ENCODE peak calls at places on chromosome 9, in ten cellular contexts. One of them, this sample, is unnamed.

GRCh38 chr9:21591221-21592062 is 109.3 kb upstream of the IFNE start:
- DNase-seq in A549: peak; percentile 74
- DNase-seq in bronchial epithelial cell: peak; percentile 99
- DNase-seq in cardiac fibroblast: peak; percentile 97
- DNase-seq in esophagus squamous epithelium: no peak
- DNase-seq in astrocyte of the cerebellum: peak; percentile 96
- DNase-seq in fibroblast of mammary gland: peak; percentile 99
- DNase-seq in ovary: no peak
- DNase-seq in foreskin fibroblast: peak; percentile 98
- DNase-seq in epithelial cell of esophagus: peak; percentile 98
- DNase-seq in this sample: no peak

GRCh38 chr9:126151031-126151670 is 175.5 kb upstream of the MVB12B start:
- DNase-seq in A549: no peak
- DNase-seq in bronchial epithelial cell: no peak
- DNase-seq in cardiac fibroblast: peak; percentile 2
- DNase-seq in esophagus squamous epithelium: no peak
- DNase-seq in astrocyte of the cerebellum: no peak
- DNase-seq in fibroblast of mammary gland: no peak
- DNase-seq in ovary: peak; percentile 2
- DNase-seq in foreskin fibroblast: no peak
- DNase-seq in epithelial cell of esophagus: no peak
- DNase-seq in this sample: peak; percentile 15

GRCh38 chr9:91516061-91516460 is 92.4 kb upstream of the NFIL3 start:
- DNase-seq in A549: no peak
- DNase-seq in bronchial epithelial cell: no peak
- DNase-seq in cardiac fibroblast: no peak
- DNase-seq in esophagus squamous epithelium: no peak
- DNase-seq in astrocyte of the cerebellum: no peak
- DNase-seq in fibroblast of mammary gland: no peak
- DNase-seq in ovary: no peak
- DNase-seq in foreskin fibroblast: no peak
- DNase-seq in epithelial cell of esophagus: no peak
- DNase-seq in this sample: no peak

GRCh38 chr9:96458226-96458625 is 8.3 kb downstream of the HABP4 start:
- DNase-seq in A549: no peak
- DNase-seq in bronchial epithelial cell: no peak
- DNase-seq in cardiac fibroblast: no peak
- DNase-seq in esophagus squamous epithelium: no peak
- DNase-seq in astrocyte of the cerebellum: no peak
- DNase-seq in fibroblast of mammary gland: no peak
- DNase-seq in ovary: no peak
- DNase-seq in foreskin fibroblast: no peak
- DNase-seq in epithelial cell of esophagus: no peak
- DNase-seq in this sample: no peak

GRCh38 chr9:120388000-120388855 is 191.7 kb downstream of the CDK5RAP2 start:
- DNase-seq in A549: no peak
- DNase-seq in bronchial epithelial cell: no peak
- DNase-seq in cardiac fibroblast: no peak
- DNase-seq in esophagus squamous epithelium: no peak
- DNase-seq in astrocyte of the cerebellum: no peak
- DNase-seq in fibroblast of mammary gland: no peak
- DNase-seq in ovary: no peak
- DNase-seq in foreskin fibroblast: peak; percentile 47
- DNase-seq in epithelial cell of esophagus: no peak
- DNase-seq in this sample: no peak

GRCh38 chr9:6805532-6805931 is 47.8 kb downstream of the KDM4C start:
- DNase-seq in A549: no peak
- DNase-seq in bronchial epithelial cell: no peak
- DNase-seq in cardiac fibroblast: peak; percentile 58
- DNase-seq in esophagus squamous epithelium: no peak
- DNase-seq in astrocyte of the cerebellum: peak; percentile 12
- DNase-seq in fibroblast of mammary gland: peak; percentile 74
- DNase-seq in ovary: no peak
- DNase-seq in foreskin fibroblast: peak; percentile 78
- DNase-seq in epithelial cell of esophagus: no peak
- DNase-seq in this sample: no peak

GRCh38 chr9:124860582-124861341 is 995 bp downstream of the RPL35 start:
- DNase-seq in A549: no peak
- DNase-seq in bronchial epithelial cell: no peak
- DNase-seq in cardiac fibroblast: no peak
- DNase-seq in esophagus squamous epithelium: no peak
- DNase-seq in astrocyte of the cerebellum: no peak
- DNase-seq in fibroblast of mammary gland: no peak
- DNase-seq in ovary: no peak
- DNase-seq in foreskin fibroblast: peak; percentile 19
- DNase-seq in epithelial cell of esophagus: no peak
- DNase-seq in this sample: no peak

GRCh38 chr9:110919609-110920008 is 118.7 kb downstream of the LPAR1 start:
- DNase-seq in A549: peak; percentile 57
- DNase-seq in bronchial epithelial cell: peak; percentile 72
- DNase-seq in cardiac fibroblast: peak; percentile 88
- DNase-seq in esophagus squamous epithelium: no peak
- DNase-seq in astrocyte of the cerebellum: no peak
- DNase-seq in fibroblast of mammary gland: peak; percentile 99
- DNase-seq in ovary: no peak
- DNase-seq in foreskin fibroblast: peak; percentile 96
- DNase-seq in epithelial cell of esophagus: peak; percentile 63
- DNase-seq in this sample: no peak

GRCh38 chr9:93575706-93576295 is 583 bp upstream of the PHF2 start:
- DNase-seq in A549: peak; percentile 59
- DNase-seq in bronchial epithelial cell: no peak
- DNase-seq in cardiac fibroblast: peak; percentile 39
- DNase-seq in esophagus squamous epithelium: no peak
- DNase-seq in astrocyte of the cerebellum: no peak
- DNase-seq in fibroblast of mammary gland: no peak
- DNase-seq in ovary: peak; percentile 72
- DNase-seq in foreskin fibroblast: peak; percentile 69
- DNase-seq in epithelial cell of esophagus: no peak
- DNase-seq in this sample: no peak

GRCh38 chr9:70121818-70122436 is 78.3 kb downstream of the MAMDC2 start:
- DNase-seq in A549: no peak
- DNase-seq in bronchial epithelial cell: peak; percentile 52
- DNase-seq in cardiac fibroblast: no peak
- DNase-seq in esophagus squamous epithelium: no peak
- DNase-seq in astrocyte of the cerebellum: peak; percentile 64
- DNase-seq in fibroblast of mammary gland: peak; percentile 87
- DNase-seq in ovary: no peak
- DNase-seq in foreskin fibroblast: peak; percentile 45
- DNase-seq in epithelial cell of esophagus: peak; percentile 61
- DNase-seq in this sample: no peak

GRCh38 chr9:114507726-114508125 is 2.5 kb upstream of the WHRN start:
- DNase-seq in A549: no peak
- DNase-seq in bronchial epithelial cell: peak; percentile 52
- DNase-seq in cardiac fibroblast: peak; percentile 32
- DNase-seq in esophagus squamous epithelium: no peak
- DNase-seq in astrocyte of the cerebellum: no peak
- DNase-seq in fibroblast of mammary gland: peak; percentile 21
- DNase-seq in ovary: no peak
- DNase-seq in foreskin fibroblast: peak; percentile 38
- DNase-seq in epithelial cell of esophagus: peak; percentile 54
- DNase-seq in this sample: no peak

GRCh38 chr9:131117111-131117761 is 8.2 kb upstream of the NUP214 start:
- DNase-seq in A549: no peak
- DNase-seq in bronchial epithelial cell: no peak
- DNase-seq in cardiac fibroblast: peak; percentile 36
- DNase-seq in esophagus squamous epithelium: no peak
- DNase-seq in astrocyte of the cerebellum: no peak
- DNase-seq in fibroblast of mammary gland: no peak
- DNase-seq in ovary: no peak
- DNase-seq in foreskin fibroblast: no peak
- DNase-seq in epithelial cell of esophagus: no peak
- DNase-seq in this sample: no peak

GRCh38 chr9:114504341-114505186 is 709 bp downstream of the WHRN start:
- DNase-seq in A549: peak; percentile 64
- DNase-seq in bronchial epithelial cell: no peak
- DNase-seq in cardiac fibroblast: peak; percentile 26
- DNase-seq in esophagus squamous epithelium: no peak
- DNase-seq in astrocyte of the cerebellum: no peak
- DNase-seq in fibroblast of mammary gland: peak; percentile 15
- DNase-seq in ovary: peak; percentile 54
- DNase-seq in foreskin fibroblast: peak; percentile 60
- DNase-seq in epithelial cell of esophagus: peak; percentile 34
- DNase-seq in this sample: no peak

GRCh38 chr9:133612051-133612450 is 2.9 kb upstream of the FAM163B start:
- DNase-seq in A549: no peak
- DNase-seq in bronchial epithelial cell: no peak
- DNase-seq in cardiac fibroblast: no peak
- DNase-seq in esophagus squamous epithelium: no peak
- DNase-seq in astrocyte of the cerebellum: no peak
- DNase-seq in fibroblast of mammary gland: no peak
- DNase-seq in ovary: no peak
- DNase-seq in foreskin fibroblast: no peak
- DNase-seq in epithelial cell of esophagus: no peak
- DNase-seq in this sample: no peak

GRCh38 chr9:131559416-131560000 is 14.2 kb downstream of the PRRT1B start:
- DNase-seq in A549: no peak
- DNase-seq in bronchial epithelial cell: no peak
- DNase-seq in cardiac fibroblast: no peak
- DNase-seq in esophagus squamous epithelium: no peak
- DNase-seq in astrocyte of the cerebellum: no peak
- DNase-seq in fibroblast of mammary gland: no peak
- DNase-seq in ovary: no peak
- DNase-seq in foreskin fibroblast: peak; percentile 14
- DNase-seq in epithelial cell of esophagus: no peak
- DNase-seq in this sample: no peak

GRCh38 chr9:132669636-132670358 is at the start of gene DDX31:
- DNase-seq in A549: peak; percentile 80
- DNase-seq in bronchial epithelial cell: peak; percentile 61
- DNase-seq in cardiac fibroblast: peak; percentile 85
- DNase-seq in esophagus squamous epithelium: peak; percentile 38
- DNase-seq in astrocyte of the cerebellum: peak; percentile 41
- DNase-seq in fibroblast of mammary gland: peak; percentile 70
- DNase-seq in ovary: peak; percentile 82
- DNase-seq in foreskin fibroblast: peak; percentile 94
- DNase-seq in epithelial cell of esophagus: peak; percentile 82
- DNase-seq in this sample: peak; percentile 62

GRCh38 chr9:72315089-72315509 is 49.9 kb downstream of the ZFAND5 start:
- DNase-seq in A549: peak; percentile 24
- DNase-seq in bronchial epithelial cell: no peak
- DNase-seq in cardiac fibroblast: peak; percentile 85
- DNase-seq in esophagus squamous epithelium: no peak
- DNase-seq in astrocyte of the cerebellum: peak; percentile 91
- DNase-seq in fibroblast of mammary gland: peak; percentile 67
- DNase-seq in ovary: peak; percentile 80
- DNase-seq in foreskin fibroblast: peak; percentile 56
- DNase-seq in epithelial cell of esophagus: no peak
- DNase-seq in this sample: no peak

GRCh38 chr9:81976351-81976750 is 12.2 kb upstream of the SPATA31D1 start:
- DNase-seq in A549: no peak
- DNase-seq in bronchial epithelial cell: no peak
- DNase-seq in cardiac fibroblast: no peak
- DNase-seq in esophagus squamous epithelium: no peak
- DNase-seq in astrocyte of the cerebellum: no peak
- DNase-seq in fibroblast of mammary gland: no peak
- DNase-seq in ovary: no peak
- DNase-seq in foreskin fibroblast: no peak
- DNase-seq in epithelial cell of esophagus: no peak
- DNase-seq in this sample: no peak
- TF ChIP-seq CTCF in A549: no peak
- TF ChIP-seq CTCF in bronchial epithelial cell: no peak
- TF ChIP-seq CTCF in cardiac fibroblast: no peak
- TF ChIP-seq CTCF in esophagus squamous epithelium: no peak
- TF ChIP-seq CTCF in astrocyte of the cerebellum: no peak
- TF ChIP-seq CTCF in fibroblast of mammary gland: no peak
- TF ChIP-seq CTCF in ovary: no peak
- TF ChIP-seq CTCF in foreskin fibroblast: no peak
- TF ChIP-seq CTCF in epithelial cell of esophagus: no peak
- TF ChIP-seq CTCF in this sample: no peak

GRCh38 chr9:89508951-89509607 is 11.2 kb upstream of the SEMA4D start:
- DNase-seq in A549: no peak
- DNase-seq in bronchial epithelial cell: no peak
- DNase-seq in cardiac fibroblast: no peak
- DNase-seq in esophagus squamous epithelium: no peak
- DNase-seq in astrocyte of the cerebellum: no peak
- DNase-seq in fibroblast of mammary gland: no peak
- DNase-seq in ovary: no peak
- DNase-seq in foreskin fibroblast: no peak
- DNase-seq in epithelial cell of esophagus: no peak
- DNase-seq in this sample: peak; percentile 21
- H3K4me3 ChIP-seq in A549: no peak overlapping the region
- H3K4me3 ChIP-seq in bronchial epithelial cell: no peak overlapping the region
- H3K4me3 ChIP-seq in cardiac fibroblast: no peak overlapping the region
- H3K4me3 ChIP-seq in esophagus squamous epithelium: no peak overlapping the region
- H3K4me3 ChIP-seq in astrocyte of the cerebellum: no peak overlapping the region
- H3K4me3 ChIP-seq in fibroblast of mammary gland: no peak overlapping the region
- H3K4me3 ChIP-seq in ovary: no peak overlapping the region
- H3K4me3 ChIP-seq in foreskin fibroblast: no peak overlapping the region
- H3K4me3 ChIP-seq in epithelial cell of esophagus: no peak overlapping the region
- H3K4me3 ChIP-seq in this sample: no peak overlapping the region

GRCh38 chr9:98775831-98776441 is 20.4 kb downstream of the ANKS6 start:
- DNase-seq in A549: peak; percentile 80
- DNase-seq in bronchial epithelial cell: peak; percentile 63
- DNase-seq in cardiac fibroblast: peak; percentile 82
- DNase-seq in esophagus squamous epithelium: no peak
- DNase-seq in astrocyte of the cerebellum: peak; percentile 65
- DNase-seq in fibroblast of mammary gland: peak; percentile 76
- DNase-seq in ovary: no peak
- DNase-seq in foreskin fibroblast: peak; percentile 81
- DNase-seq in epithelial cell of esophagus: peak; percentile 65
- DNase-seq in this sample: peak; percentile 17

GRCh38 chr9:98772364-98773155 is 23.8 kb downstream of the ANKS6 start:
- DNase-seq in A549: no peak
- DNase-seq in bronchial epithelial cell: no peak
- DNase-seq in cardiac fibroblast: no peak
- DNase-seq in esophagus squamous epithelium: no peak
- DNase-seq in astrocyte of the cerebellum: no peak
- DNase-seq in fibroblast of mammary gland: no peak
- DNase-seq in ovary: no peak
- DNase-seq in foreskin fibroblast: no peak
- DNase-seq in epithelial cell of esophagus: no peak
- DNase-seq in this sample: no peak

GRCh38 chr9:98777618-98778017 is 18.7 kb downstream of the ANKS6 start:
- DNase-seq in A549: no peak
- DNase-seq in bronchial epithelial cell: no peak
- DNase-seq in cardiac fibroblast: no peak
- DNase-seq in esophagus squamous epithelium: no peak
- DNase-seq in astrocyte of the cerebellum: no peak
- DNase-seq in fibroblast of mammary gland: no peak
- DNase-seq in ovary: no peak
- DNase-seq in foreskin fibroblast: no peak
- DNase-seq in epithelial cell of esophagus: no peak
- DNase-seq in this sample: no peak

GRCh38 chr9:98773721-98774120 is 22.6 kb downstream of the ANKS6 start:
- DNase-seq in A549: no peak
- DNase-seq in bronchial epithelial cell: no peak
- DNase-seq in cardiac fibroblast: no peak
- DNase-seq in esophagus squamous epithelium: no peak
- DNase-seq in astrocyte of the cerebellum: no peak
- DNase-seq in fibroblast of mammary gland: no peak
- DNase-seq in ovary: no peak
- DNase-seq in foreskin fibroblast: no peak
- DNase-seq in epithelial cell of esophagus: no peak
- DNase-seq in this sample: no peak

GRCh38 chr9:98774746-98775145 is 21.6 kb downstream of the ANKS6 start:
- DNase-seq in A549: peak; percentile 58
- DNase-seq in bronchial epithelial cell: no peak
- DNase-seq in cardiac fibroblast: peak; percentile 16
- DNase-seq in esophagus squamous epithelium: no peak
- DNase-seq in astrocyte of the cerebellum: no peak
- DNase-seq in fibroblast of mammary gland: peak; percentile 23
- DNase-seq in ovary: no peak
- DNase-seq in foreskin fibroblast: peak; percentile 43
- DNase-seq in epithelial cell of esophagus: peak; percentile 34
- DNase-seq in this sample: no peak
- TF ChIP-seq CTCF in A549: peak; percentile 47
- TF ChIP-seq CTCF in bronchial epithelial cell: peak; percentile 82
- TF ChIP-seq CTCF in cardiac fibroblast: peak; percentile 84
- TF ChIP-seq CTCF in esophagus squamous epithelium: no peak
- TF ChIP-seq CTCF in astrocyte of the cerebellum: peak; percentile 73
- TF ChIP-seq CTCF in fibroblast of mammary gland: peak; percentile 61
- TF ChIP-seq CTCF in ovary: no peak
- TF ChIP-seq CTCF in foreskin fibroblast: peak; percentile 81
- TF ChIP-seq CTCF in epithelial cell of esophagus: peak; percentile 59
- TF ChIP-seq CTCF in this sample: peak; percentile 57

GRCh38 chr9:135221576-135221950 is 134.1 kb downstream of the OLFM1 start:
- DNase-seq in A549: no peak
- DNase-seq in bronchial epithelial cell: no peak
- DNase-seq in cardiac fibroblast: no peak
- DNase-seq in esophagus squamous epithelium: no peak
- DNase-seq in astrocyte of the cerebellum: no peak
- DNase-seq in fibroblast of mammary gland: no peak
- DNase-seq in ovary: no peak
- DNase-seq in foreskin fibroblast: no peak
- DNase-seq in epithelial cell of esophagus: no peak
- DNase-seq in this sample: no peak
- H3K4me3 ChIP-seq in A549: no peak overlapping the region
- H3K4me3 ChIP-seq in bronchial epithelial cell: no peak overlapping the region
- H3K4me3 ChIP-seq in cardiac fibroblast: no peak overlapping the region
- H3K4me3 ChIP-seq in esophagus squamous epithelium: no peak overlapping the region
- H3K4me3 ChIP-seq in astrocyte of the cerebellum: no peak overlapping the region
- H3K4me3 ChIP-seq in fibroblast of mammary gland: no peak overlapping the region
- H3K4me3 ChIP-seq in ovary: no peak overlapping the region
- H3K4me3 ChIP-seq in foreskin fibroblast: no peak overlapping the region
- H3K4me3 ChIP-seq in epithelial cell of esophagus: no peak overlapping the region
- H3K4me3 ChIP-seq in this sample: no peak overlapping the region